ENCODE peak calls at places on chromosome 3, in four cellular contexts. One of them, this sample, is unnamed.

GRCh38 chr3:161500057-161500836 is 3.6 kb downstream of the OTOL1 start:
- DNase-seq in IMR-90: no peak
- DNase-seq in H1: no peak
- DNase-seq in GM23338: no peak
- DNase-seq in this sample: no peak

GRCh38 chr3:54033761-54034160 is 88.6 kb upstream of the CACNA2D3 start:
- DNase-seq in IMR-90: no peak
- DNase-seq in H1: no peak
- DNase-seq in GM23338: no peak
- DNase-seq in this sample: no peak

GRCh38 chr3:120341658-120342346 is 7.4 kb downstream of the LRRC58 start:
- DNase-seq in IMR-90: no peak
- DNase-seq in H1: peak; percentile 53
- DNase-seq in GM23338: peak; percentile 47
- DNase-seq in this sample: no peak

GRCh38 chr3:154364849-154365248 is 40.6 kb upstream of the DHX36 start:
- DNase-seq in IMR-90: no peak
- DNase-seq in H1: no peak
- DNase-seq in GM23338: no peak
- DNase-seq in this sample: no peak

GRCh38 chr3:154050766-154051165 is 70.4 kb upstream of the ARHGEF26 start:
- DNase-seq in IMR-90: no peak
- DNase-seq in H1: no peak
- DNase-seq in GM23338: no peak
- DNase-seq in this sample: no peak

GRCh38 chr3:14879161-14879888 is 60.6 kb downstream of the FGD5 start:
- DNase-seq in IMR-90: no peak
- DNase-seq in H1: no peak
- DNase-seq in GM23338: peak; percentile 68
- DNase-seq in this sample: peak; percentile 18

GRCh38 chr3:143247007-143247563 is 127.5 kb downstream of the CHST2 start:
- DNase-seq in IMR-90: no peak
- DNase-seq in H1: no peak
- DNase-seq in GM23338: peak; percentile 3
- DNase-seq in this sample: no peak

GRCh38 chr3:158781859-158782258 is 20.0 kb upstream of the MFSD1 start:
- DNase-seq in IMR-90: no peak
- DNase-seq in H1: no peak
- DNase-seq in GM23338: no peak
- DNase-seq in this sample: no peak

GRCh38 chr3:133891662-133892389 is 3.9 kb downstream of the RAB6B start:
- DNase-seq in IMR-90: no peak
- DNase-seq in H1: peak; percentile 31
- DNase-seq in GM23338: no peak
- DNase-seq in this sample: no peak

GRCh38 chr3:105526349-105527111 is 159.8 kb downstream of the ALCAM start:
- DNase-seq in IMR-90: peak; percentile 60
- DNase-seq in H1: no peak
- DNase-seq in GM23338: no peak
- DNase-seq in this sample: no peak

GRCh38 chr3:45425237-45425933 is 37.0 kb downstream of the LARS2 start:
- DNase-seq in IMR-90: no peak
- DNase-seq in H1: no peak
- DNase-seq in GM23338: no peak
- DNase-seq in this sample: no peak

GRCh38 chr3:178699810-178700209 is 163.6 kb downstream of the KCNMB2 start:
- DNase-seq in IMR-90: no peak
- DNase-seq in H1: no peak
- DNase-seq in GM23338: no peak
- DNase-seq in this sample: no peak

GRCh38 chr3:129663045-129663446 is 56.6 kb upstream of the PLXND1 start:
- DNase-seq in IMR-90: no peak
- DNase-seq in H1: no peak
- DNase-seq in GM23338: peak; percentile 69
- DNase-seq in this sample: peak; percentile 27

GRCh38 chr3:80338366-80338765 is 570.6 kb upstream of the ROBO1 start:
- DNase-seq in IMR-90: no peak
- DNase-seq in H1: no peak
- DNase-seq in GM23338: no peak
- DNase-seq in this sample: no peak

GRCh38 chr3:56316944-56317343 is 151.3 kb downstream of the ERC2 start:
- DNase-seq in IMR-90: no peak
- DNase-seq in H1: no peak
- DNase-seq in GM23338: no peak
- DNase-seq in this sample: no peak

GRCh38 chr3:138097192-138097829 is 18.1 kb downstream of the DZIP1L start:
- DNase-seq in IMR-90: no peak
- DNase-seq in H1: peak; percentile 86
- DNase-seq in GM23338: peak; percentile 79
- DNase-seq in this sample: no peak

GRCh38 chr3:64290864-64291263 is 65.6 kb upstream of the PRICKLE2 start:
- DNase-seq in IMR-90: no peak
- DNase-seq in H1: no peak
- DNase-seq in GM23338: no peak
- DNase-seq in this sample: peak; percentile 40

GRCh38 chr3:170529346-170529745 is 56.5 kb downstream of the SLC7A14 start:
- DNase-seq in IMR-90: no peak
- DNase-seq in H1: no peak
- DNase-seq in GM23338: no peak
- DNase-seq in this sample: no peak

GRCh38 chr3:183807881-183808280 is 17.5 kb downstream of the MAP6D1 start:
- DNase-seq in IMR-90: no peak
- DNase-seq in H1: no peak
- DNase-seq in GM23338: no peak
- DNase-seq in this sample: no peak

GRCh38 chr3:32045091-32045964 is 61.1 kb upstream of the GPD1L start:
- DNase-seq in IMR-90: peak; percentile 81
- DNase-seq in H1: no peak
- DNase-seq in GM23338: peak; percentile 70
- DNase-seq in this sample: peak; percentile 85

GRCh38 chr3:8886556-8886955 is 76.7 kb downstream of the RAD18 start:
- DNase-seq in IMR-90: peak; percentile 65
- DNase-seq in H1: no peak
- DNase-seq in GM23338: no peak
- DNase-seq in this sample: peak; percentile 30

GRCh38 chr3:98763076-98763475 is at the start of gene ST3GAL6:
- DNase-seq in IMR-90: peak; percentile 42
- DNase-seq in H1: no peak
- DNase-seq in GM23338: no peak
- DNase-seq in this sample: peak; percentile 58

GRCh38 chr3:39065197-39065596 is 13.4 kb downstream of the WDR48 start:
- DNase-seq in IMR-90: peak; percentile 60
- DNase-seq in H1: no peak
- DNase-seq in GM23338: peak; percentile 80
- DNase-seq in this sample: peak; percentile 39

GRCh38 chr3:8482960-8483665 is 18.5 kb upstream of the LMCD1 start:
- DNase-seq in IMR-90: peak; percentile 97
- DNase-seq in H1: no peak
- DNase-seq in GM23338: no peak
- DNase-seq in this sample: peak; percentile 97

GRCh38 chr3:126125341-126125740 is 41.4 kb upstream of the SLC41A3 start:
- DNase-seq in IMR-90: no peak
- DNase-seq in H1: no peak
- DNase-seq in GM23338: no peak
- DNase-seq in this sample: no peak

GRCh38 chr3:178084938-178085816 is 451.1 kb upstream of the KCNMB2 start:
- DNase-seq in IMR-90: peak; percentile 83
- DNase-seq in H1: peak; percentile 56
- DNase-seq in GM23338: peak; percentile 86
- DNase-seq in this sample: peak; percentile 71

GRCh38 chr3:54870423-54870822 is 57.4 kb downstream of the LRTM1 start:
- DNase-seq in IMR-90: peak; percentile 97
- DNase-seq in H1: no peak
- DNase-seq in GM23338: peak; percentile 35
- DNase-seq in this sample: peak; percentile 95

GRCh38 chr3:88219138-88219792 is 69.5 kb downstream of the C3orf38 start:
- DNase-seq in IMR-90: peak; percentile 49
- DNase-seq in H1: peak; percentile 66
- DNase-seq in GM23338: peak; percentile 91
- DNase-seq in this sample: peak; percentile 54

GRCh38 chr3:12437861-12438260 is 46.4 kb upstream of the TSEN2 start:
- DNase-seq in IMR-90: no peak
- DNase-seq in H1: no peak
- DNase-seq in GM23338: no peak
- DNase-seq in this sample: no peak

GRCh38 chr3:67357610-67358458 is 296.6 kb downstream of the SUCLG2 start:
- DNase-seq in IMR-90: peak; percentile 35
- DNase-seq in H1: peak; percentile 49
- DNase-seq in GM23338: peak; percentile 95
- DNase-seq in this sample: peak; percentile 26

GRCh38 chr3:68854170-68854569 is 78.2 kb downstream of the TAFA4 start:
- DNase-seq in IMR-90: no peak
- DNase-seq in H1: no peak
- DNase-seq in GM23338: no peak
- DNase-seq in this sample: no peak

GRCh38 chr3:192819001-192819569 is 91.7 kb upstream of the FGF12 start:
- DNase-seq in IMR-90: peak; percentile 88
- DNase-seq in H1: no peak
- DNase-seq in GM23338: no peak
- DNase-seq in this sample: peak; percentile 88

GRCh38 chr3:112411425-112411824 is 78.5 kb downstream of the CD200 start:
- DNase-seq in IMR-90: peak; percentile 18
- DNase-seq in H1: no peak
- DNase-seq in GM23338: no peak
- DNase-seq in this sample: no peak

GRCh38 chr3:112407214-112407887 is 74.4 kb downstream of the CD200 start:
- DNase-seq in IMR-90: no peak
- DNase-seq in H1: no peak
- DNase-seq in GM23338: no peak
- DNase-seq in this sample: no peak

GRCh38 chr3:112407888-112408702 is 75.1 kb downstream of the CD200 start:
- DNase-seq in IMR-90: no peak
- DNase-seq in H1: no peak
- DNase-seq in GM23338: no peak
- DNase-seq in this sample: no peak

GRCh38 chr3:112405845-112406244 is 72.9 kb downstream of the CD200 start:
- DNase-seq in IMR-90: peak; percentile 40
- DNase-seq in H1: no peak
- DNase-seq in GM23338: no peak
- DNase-seq in this sample: no peak

GRCh38 chr3:112409061-112409460 is 76.1 kb downstream of the CD200 start:
- DNase-seq in IMR-90: no peak
- DNase-seq in H1: no peak
- DNase-seq in GM23338: no peak
- DNase-seq in this sample: no peak
- H3K4me3 ChIP-seq in IMR-90: no peak overlapping the region
- H3K4me3 ChIP-seq in H1: no peak overlapping the region
- H3K4me3 ChIP-seq in GM23338: no peak overlapping the region
- H3K4me3 ChIP-seq in this sample: no peak overlapping the region

GRCh38 chr3:5583920-5584319 is 396.4 kb downstream of the EDEM1 start:
- DNase-seq in IMR-90: no peak
- DNase-seq in H1: no peak
- DNase-seq in GM23338: no peak
- DNase-seq in this sample: no peak
- TF ChIP-seq CTCF in IMR-90: no peak
- TF ChIP-seq CTCF in H1: no peak
- TF ChIP-seq CTCF in GM23338: no peak
- TF ChIP-seq CTCF in this sample: no peak

DNA sequence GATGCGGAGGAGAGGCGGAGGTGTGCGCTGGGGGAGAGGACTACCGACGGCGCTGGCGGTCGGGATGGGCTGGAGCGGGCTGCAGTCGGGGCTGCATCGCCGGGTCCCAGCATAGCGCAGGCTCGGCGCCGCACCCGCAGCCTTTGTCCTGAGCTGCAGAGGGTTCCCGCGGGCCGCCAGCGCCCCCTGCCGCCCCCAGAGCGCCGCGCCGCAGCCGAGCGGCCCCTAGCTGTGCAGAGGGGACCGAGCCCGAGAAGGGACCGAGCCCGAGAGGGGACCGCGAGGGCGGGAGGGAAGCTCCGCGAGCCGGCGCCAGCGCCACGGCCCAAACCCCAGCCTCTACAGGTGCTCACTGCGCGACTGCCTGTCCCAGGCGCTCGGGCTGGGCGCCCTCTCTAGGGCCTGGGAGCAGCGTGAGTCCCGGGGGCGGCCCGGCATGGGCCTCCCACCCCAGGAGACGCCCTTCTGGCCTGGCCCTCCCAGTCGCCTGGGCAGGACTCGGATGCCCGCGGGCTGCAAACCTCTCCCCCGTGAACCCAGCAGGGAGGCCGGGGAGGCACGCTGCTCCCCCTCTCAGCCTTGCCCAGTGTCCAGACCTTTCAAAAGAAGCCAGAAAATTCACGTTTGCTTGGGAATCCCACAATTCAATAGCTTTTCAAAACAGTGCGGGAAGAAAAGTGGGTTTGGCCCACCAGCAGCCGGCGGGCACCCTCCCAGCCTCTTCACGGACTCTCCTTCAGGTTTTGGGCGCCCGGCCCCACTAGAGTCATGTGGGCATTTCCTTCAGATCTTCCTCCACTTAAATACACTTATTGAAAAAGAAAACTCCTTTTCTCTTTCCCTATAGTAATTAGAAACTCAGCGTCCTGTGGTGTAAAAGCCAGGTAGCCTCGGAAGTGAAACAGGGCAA is 134.7 kb downstream of the TPRA1 start:
- DNase-seq in IMR-90: peak; percentile 29
- DNase-seq in H1: peak; percentile 97
- DNase-seq in GM23338: peak; percentile 90
- DNase-seq in this sample: peak; percentile 49
- H3K4me3 ChIP-seq in IMR-90: no peak overlapping the region
- H3K4me3 ChIP-seq in H1: peak overlapping the region; percentile 67
- H3K4me3 ChIP-seq in GM23338: peak overlapping the region; percentile 87
- H3K4me3 ChIP-seq in this sample: peak overlapping the region; percentile 56

DNA sequence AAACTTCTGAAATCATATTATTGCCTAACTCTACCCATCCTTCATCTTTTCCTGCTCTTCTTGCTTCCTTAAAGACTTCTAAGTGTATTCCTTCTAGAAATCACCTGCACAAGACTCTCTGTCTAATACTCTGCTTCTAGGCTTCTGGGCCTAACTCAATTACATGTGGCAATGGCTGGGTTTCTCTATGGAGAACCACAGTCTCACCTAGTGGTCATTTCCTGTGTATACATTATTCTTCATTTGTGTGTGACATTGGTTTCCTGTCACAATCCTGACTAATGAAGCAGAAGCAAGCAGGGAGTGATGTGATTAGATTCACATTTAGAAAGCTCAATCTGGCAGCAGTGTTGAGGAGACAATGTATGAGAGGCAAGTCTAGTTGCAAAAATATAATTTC is 16.9 kb upstream of the CLDN1 start:
- DNase-seq in IMR-90: peak; percentile 83
- DNase-seq in H1: no peak
- DNase-seq in GM23338: peak; percentile 6
- DNase-seq in this sample: peak; percentile 37
- TF ChIP-seq CTCF in IMR-90: peak; percentile 32
- TF ChIP-seq CTCF in H1: no peak
- TF ChIP-seq CTCF in GM23338: no peak
- TF ChIP-seq CTCF in this sample: peak; percentile 27

This sample was measured in fibroblast of the aortic adventitia.